ENCODE peak calls at places on chromosome 14, in eight cellular contexts. P is osteocyte, X is uterus, L is OCI-LY7, D is BJ, Z is HCT116, I is AG10803, K is brain microvascular endothelial cell. W is an unnamed sample.

GRCh38 chr14:48563465-48563864 is 888.1 kb upstream of the MDGA2 start:
- DNase-seq in K (no peak), Z (peak), X (no peak), D (no peak), I (no peak), L (no peak), P (no peak), W (no peak)

GRCh38 chr14:85471156-85471555 is 58.8 kb upstream of the FLRT2 start:
- DNase-seq in D (peak), X (no peak), K (peak), L (no peak), Z (no peak), I (peak), P (no peak), W (no peak)

GRCh38 chr14:45559626-45560025 is 306.6 kb upstream of the MIS18BP1 start:
- DNase-seq in X (no peak), P (no peak), L (no peak), Z (no peak), D (no peak), K (no peak), I (no peak), W (no peak)

GRCh38 chr14:85701763-85702162 is 171.8 kb downstream of the FLRT2 start:
- DNase-seq in D (no peak), I (no peak), L (no peak), Z (no peak), P (no peak), X (no peak), K (no peak), W (no peak)

GRCh38 chr14:90298230-90298629 is 33.5 kb downstream of the NRDE2 start:
- DNase-seq in P (no peak), I (no peak), L (no peak), Z (no peak), D (no peak), K (no peak), X (no peak), W (no peak)

GRCh38 chr14:33959692-33960151 is 8.8 kb upstream of the EGLN3 start:
- DNase-seq in Z (no peak), K (no peak), P (no peak), I (no peak), X (no peak), D (no peak), L (no peak), W (no peak)

GRCh38 chr14:31880935-31881334 is 196.2 kb upstream of the ARHGAP5 start:
- DNase-seq in P (no peak), K (peak), I (peak), L (no peak), Z (peak), X (no peak), D (peak), W (peak)

GRCh38 chr14:32939254-32940065 is 781 bp downstream of the NPAS3 start:
- DNase-seq in P (peak), I (peak), Z (no peak), K (peak), L (no peak), X (peak), D (no peak), W (no peak)

GRCh38 chr14:104422301-104423223 is 157.0 kb upstream of the C14orf180 start:
- DNase-seq in K (no peak), X (no peak), D (no peak), Z (no peak), I (no peak), L (no peak), P (peak), W (peak)

GRCh38 chr14:85675957-85676356 is 146.0 kb downstream of the FLRT2 start:
- DNase-seq in P (no peak), I (no peak), X (no peak), Z (no peak), K (no peak), L (no peak), D (no peak), W (no peak)

GRCh38 chr14:34018564-34019244 is 67.8 kb upstream of the EGLN3 start:
- DNase-seq in L (no peak), D (no peak), K (no peak), I (no peak), P (no peak), Z (no peak), X (peak), W (no peak)

GRCh38 chr14:89697281-89698060 is 257.1 kb downstream of the EFCAB11 start:
- DNase-seq in X (no peak), I (no peak), P (no peak), D (no peak), L (no peak), Z (no peak), K (no peak), W (no peak)

GRCh38 chr14:90704362-90705051 is 111.7 kb downstream of the TTC7B start:
- DNase-seq in I (no peak), L (no peak), P (no peak), K (peak), Z (no peak), D (no peak), X (no peak), W (no peak)

GRCh38 chr14:105090493-105091334 is 25.5 kb upstream of the GPR132 start:
- DNase-seq in Z (peak), P (peak), K (peak), I (peak), X (peak), L (peak), D (no peak), W (peak)

GRCh38 chr14:73742520-73743238 is 28.5 kb upstream of the PNMA1 start:
- DNase-seq in I (no peak), L (no peak), Z (no peak), X (no peak), P (no peak), D (no peak), K (no peak), W (peak)

GRCh38 chr14:78967111-78967809 is 797.1 kb downstream of the NRXN3 start:
- DNase-seq in Z (no peak), K (peak), I (peak), X (no peak), D (peak), L (no peak), P (no peak), W (no peak)

GRCh38 chr14:104531421-104532190 is 48.0 kb upstream of the C14orf180 start:
- DNase-seq in Z (no peak), X (no peak), L (no peak), K (no peak), P (peak), I (no peak), D (no peak), W (no peak)

GRCh38 chr14:78697341-78697740 is 527.2 kb downstream of the NRXN3 start:
- DNase-seq in X (no peak), L (peak), P (no peak), K (peak), D (no peak), I (peak), Z (peak), W (no peak)

GRCh38 chr14:68191567-68192321 is 372.2 kb downstream of the RAD51B start:
- DNase-seq in P (no peak), D (no peak), Z (peak), X (peak), I (no peak), L (no peak), K (no peak), W (no peak)

GRCh38 chr14:92426237-92426636 is 87.3 kb upstream of the RIN3 start:
- DNase-seq in L (no peak), P (no peak), K (peak), D (no peak), X (no peak), I (peak), Z (no peak), W (no peak)

GRCh38 chr14:90839024-90839888 is 23.0 kb upstream of the TTC7B start:
- DNase-seq in I (peak), P (peak), Z (no peak), X (peak), L (no peak), K (no peak), D (peak), W (no peak)

GRCh38 chr14:77869350-77869749 is 69.4 kb downstream of the ADCK1 start:
- DNase-seq in Z (no peak), D (no peak), K (no peak), X (no peak), I (no peak), L (no peak), P (no peak), W (no peak)

GRCh38 chr14:60106341-60106740 is 14.6 kb downstream of the PCNX4 start:
- DNase-seq in D (no peak), P (no peak), Z (no peak), I (peak), X (no peak), L (no peak), K (peak), W (no peak)

GRCh38 chr14:34356267-34356660 is 105.8 kb downstream of the SPTSSA start:
- DNase-seq in K (no peak), D (no peak), P (no peak), X (no peak), Z (no peak), I (peak), L (no peak), W (no peak)

GRCh38 chr14:74981833-74982232 is 20.9 kb upstream of the EIF2B2 start:
- DNase-seq in P (no peak), Z (no peak), L (no peak), D (no peak), I (no peak), K (no peak), X (no peak), W (peak)

GRCh38 chr14:74982661-74983060 is 20.1 kb upstream of the EIF2B2 start:
- DNase-seq in K (no peak), D (no peak), P (no peak), X (no peak), L (no peak), Z (no peak), I (no peak), W (no peak)

GRCh38 chr14:74980398-74980745 is 22.3 kb upstream of the EIF2B2 start:
- DNase-seq in X (no peak), I (no peak), P (no peak), Z (no peak), K (no peak), L (no peak), D (no peak), W (peak)

GRCh38 chr14:74979442-74980397 is 23.0 kb upstream of the EIF2B2 start:
- DNase-seq in P (peak), D (no peak), X (no peak), I (peak), L (no peak), Z (no peak), K (no peak), W (peak)

GRCh38 chr14:74980746-74981661 is 21.7 kb upstream of the EIF2B2 start:
- DNase-seq in P (peak), I (peak), K (peak), L (no peak), Z (no peak), X (no peak), D (no peak), W (peak)
- TF ChIP-seq CTCF in P (peak), I (no peak), K (no peak), L (no peak), Z (no peak), X (no peak), D (no peak), W (no peak)

GRCh38 chr14:63992858-63993257 is 140.1 kb downstream of the SYNE2 start:
- DNase-seq in P (no peak), D (no peak), X (no peak), K (no peak), I (no peak), L (no peak), Z (no peak), W (no peak)

GRCh38 chr14:63991833-63992232 is 139.0 kb downstream of the SYNE2 start:
- DNase-seq in P (no peak), L (no peak), Z (no peak), X (no peak), K (no peak), D (no peak), I (no peak), W (no peak)

GRCh38 chr14:63996016-63996415 is 143.2 kb downstream of the SYNE2 start:
- DNase-seq in L (no peak), Z (no peak), K (no peak), P (no peak), X (no peak), D (no peak), I (no peak), W (no peak)

GRCh38 chr14:63995285-63995684 is 142.5 kb downstream of the SYNE2 start:
- DNase-seq in K (no peak), D (no peak), L (no peak), Z (no peak), I (no peak), X (no peak), P (no peak), W (no peak)

DNA sequence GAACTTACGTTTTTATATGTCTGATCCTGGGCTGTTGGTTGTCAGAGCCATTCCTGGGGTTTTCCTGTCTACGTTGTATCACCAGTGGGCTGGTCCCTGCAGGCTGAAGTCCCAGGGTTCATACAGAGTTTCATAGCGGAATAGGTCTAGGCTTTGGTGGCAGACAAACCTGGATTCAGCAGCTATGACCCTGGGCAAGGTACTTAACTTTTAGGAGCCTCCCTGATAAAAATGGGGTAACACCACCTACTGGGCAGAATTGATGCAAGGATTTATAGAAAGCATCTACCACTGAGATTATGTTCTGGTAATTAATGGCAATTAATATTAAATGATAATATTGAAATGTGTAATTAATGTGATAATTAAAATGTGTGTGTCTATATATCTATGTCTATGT is 141.2 kb downstream of the SYNE2 start:
- DNase-seq in K (peak), D (no peak), I (no peak), L (peak), X (no peak), Z (no peak), P (no peak), W (no peak)
- TF ChIP-seq CTCF in K (peak), D (peak), I (peak), L (peak), X (peak), Z (peak), P (peak), W (no peak)

GRCh38 chr14:103141117-103141796 is 18.0 kb downstream of the TNFAIP2 start:
- DNase-seq in D (no peak), L (peak), Z (peak), K (no peak), X (no peak), P (no peak), I (peak), W (no peak)
- TF ChIP-seq CTCF in D (peak), L (peak), Z (peak), K (peak), X (peak), P (peak), I (peak), W (no peak)

GRCh38 chr14:96693986-96694385 is 103.2 kb upstream of the VRK1 start:
- DNase-seq in K (no peak), L (no peak), Z (no peak), I (no peak), P (no peak), D (no peak), X (no peak), W (no peak)

GRCh38 chr14:96693252-96693820 is 103.8 kb upstream of the VRK1 start:
- DNase-seq in Z (no peak), P (no peak), X (no peak), K (no peak), D (no peak), L (no peak), I (no peak), W (no peak)

GRCh38 chr14:96699666-96700065 is 97.5 kb upstream of the VRK1 start:
- DNase-seq in X (no peak), D (no peak), L (no peak), P (no peak), Z (no peak), K (no peak), I (no peak), W (no peak)

GRCh38 chr14:96702831-96703230 is 94.4 kb upstream of the VRK1 start:
- DNase-seq in I (no peak), X (no peak), D (no peak), Z (no peak), L (no peak), K (no peak), P (no peak), W (no peak)

GRCh38 chr14:96698846-96699543 is 98.2 kb upstream of the VRK1 start:
- DNase-seq in P (no peak), X (no peak), K (no peak), I (no peak), D (no peak), L (no peak), Z (no peak), W (no peak)
- TF ChIP-seq CTCF in P (no peak), X (no peak), K (no peak), I (no peak), D (no peak), L (peak), Z (peak), W (no peak)